ENCODE peak calls at places on chromosomes 3 and 15, in five cellular contexts. One of them, this sample, is unnamed.

GRCh38 chr15:65303687-65304392 is 637 bp upstream of the RNU5B-1 start:
- DNase-seq in tibial artery: peak; percentile 87
- DNase-seq in AG10803: peak; percentile 55
- DNase-seq in HFF-Myc: no peak
- DNase-seq in heart left ventricle: peak; percentile 75
- DNase-seq in this sample: peak; percentile 77

GRCh38 chr15:76159282-76159681 is 99.5 kb downstream of the TMEM266 start:
- DNase-seq in tibial artery: no peak
- DNase-seq in AG10803: no peak
- DNase-seq in HFF-Myc: no peak
- DNase-seq in heart left ventricle: no peak
- DNase-seq in this sample: no peak

GRCh38 chr3:98855811-98856400 is 45.6 kb downstream of the DCBLD2 start:
- DNase-seq in tibial artery: no peak
- DNase-seq in AG10803: peak; percentile 94
- DNase-seq in HFF-Myc: peak; percentile 69
- DNase-seq in heart left ventricle: no peak
- DNase-seq in this sample: peak; percentile 84

GRCh38 chr3:178352300-178353021 is 183.8 kb upstream of the KCNMB2 start:
- DNase-seq in tibial artery: no peak
- DNase-seq in AG10803: peak; percentile 94
- DNase-seq in HFF-Myc: peak; percentile 79
- DNase-seq in heart left ventricle: no peak
- DNase-seq in this sample: peak; percentile 80

GRCh38 chr3:65170357-65171090 is 482.7 kb upstream of the ADAMTS9 start:
- DNase-seq in tibial artery: peak; percentile 99
- DNase-seq in AG10803: peak; percentile 84
- DNase-seq in HFF-Myc: no peak
- DNase-seq in heart left ventricle: peak; percentile 86
- DNase-seq in this sample: peak; percentile 79

GRCh38 chr3:183253364-183253960 is 409 bp downstream of the B3GNT5 start:
- DNase-seq in tibial artery: peak; percentile 84
- DNase-seq in AG10803: peak; percentile 28
- DNase-seq in HFF-Myc: no peak
- DNase-seq in heart left ventricle: peak; percentile 86
- DNase-seq in this sample: peak; percentile 75

GRCh38 chr3:33104803-33105202 is 7.9 kb upstream of the GLB1 start:
- DNase-seq in tibial artery: no peak
- DNase-seq in AG10803: no peak
- DNase-seq in HFF-Myc: no peak
- DNase-seq in heart left ventricle: no peak
- DNase-seq in this sample: no peak

GRCh38 chr15:74460903-74461846 is at the start of gene UBL7:
- DNase-seq in tibial artery: peak; percentile 98
- DNase-seq in AG10803: peak; percentile 94
- DNase-seq in HFF-Myc: peak; percentile 88
- DNase-seq in heart left ventricle: peak; percentile 98
- DNase-seq in this sample: peak; percentile 95

GRCh38 chr15:74808840-74809229 is 3.8 kb upstream of the LMAN1L start:
- DNase-seq in tibial artery: no peak
- DNase-seq in AG10803: no peak
- DNase-seq in HFF-Myc: no peak
- DNase-seq in heart left ventricle: no peak
- DNase-seq in this sample: no peak

GRCh38 chr3:41265823-41266273 is 66.5 kb downstream of the CTNNB1 start:
- DNase-seq in tibial artery: no peak
- DNase-seq in AG10803: peak; percentile 74
- DNase-seq in HFF-Myc: peak; percentile 44
- DNase-seq in heart left ventricle: no peak
- DNase-seq in this sample: peak; percentile 76

GRCh38 chr3:117441851-117442250 is 732.3 kb downstream of the TUSC7 start:
- DNase-seq in tibial artery: no peak
- DNase-seq in AG10803: no peak
- DNase-seq in HFF-Myc: no peak
- DNase-seq in heart left ventricle: no peak
- DNase-seq in this sample: no peak

GRCh38 chr15:25933456-25934158 is 70.5 kb upstream of the ATP10A start:
- DNase-seq in tibial artery: peak; percentile 88
- DNase-seq in AG10803: peak; percentile 87
- DNase-seq in HFF-Myc: peak; percentile 70
- DNase-seq in heart left ventricle: peak; percentile 72
- DNase-seq in this sample: peak; percentile 72

GRCh38 chr3:151538706-151539403 is 78.0 kb upstream of the IGSF10 start:
- DNase-seq in tibial artery: peak; percentile 73
- DNase-seq in AG10803: peak; percentile 65
- DNase-seq in HFF-Myc: peak; percentile 67
- DNase-seq in heart left ventricle: peak; percentile 26
- DNase-seq in this sample: peak; percentile 63

DNA sequence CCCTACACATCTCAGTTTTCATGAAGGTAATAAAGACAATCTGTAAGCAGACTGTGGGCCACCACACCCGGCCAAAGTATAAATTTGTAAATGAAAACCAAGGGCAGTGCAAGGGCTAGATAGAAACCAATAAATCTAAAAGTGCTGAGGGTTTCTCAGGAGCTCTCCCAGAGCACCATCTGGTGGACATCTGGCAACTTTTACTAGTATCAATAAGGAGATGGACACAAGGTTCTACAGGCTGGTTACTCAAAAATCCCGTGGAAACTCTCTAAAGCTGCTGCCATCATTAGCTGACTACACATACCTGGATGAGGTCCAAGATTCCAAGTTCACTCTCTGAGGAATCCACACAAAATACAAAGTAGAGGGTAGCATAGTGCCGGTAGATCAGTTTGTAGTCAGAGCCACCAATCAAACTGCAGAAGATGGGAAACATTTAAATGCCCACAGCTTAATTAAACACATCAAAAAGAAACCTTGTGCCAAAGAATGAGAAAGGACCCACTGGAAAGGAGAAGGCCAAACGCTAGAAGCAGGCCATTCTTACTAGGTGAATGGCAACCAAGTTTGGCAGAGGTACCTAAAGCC is 5.5 kb downstream of the AP3S2 start:
- DNase-seq in tibial artery: no peak
- DNase-seq in AG10803: peak; percentile 93
- DNase-seq in HFF-Myc: peak; percentile 83
- DNase-seq in heart left ventricle: no peak
- DNase-seq in this sample: peak; percentile 94
- TF ChIP-seq CTCF in tibial artery: no peak
- TF ChIP-seq CTCF in AG10803: peak; percentile 73
- TF ChIP-seq CTCF in HFF-Myc: peak; percentile 55
- TF ChIP-seq CTCF in heart left ventricle: no peak
- TF ChIP-seq CTCF in this sample: peak; percentile 38

GRCh38 chr3:127408684-127409420 is 121.0 kb upstream of the PRR20G start:
- DNase-seq in tibial artery: peak; percentile 45
- DNase-seq in AG10803: no peak
- DNase-seq in HFF-Myc: no peak
- DNase-seq in heart left ventricle: no peak
- DNase-seq in this sample: no peak
- H3K4me3 ChIP-seq in tibial artery: no peak overlapping the region
- H3K4me3 ChIP-seq in AG10803: no peak overlapping the region
- H3K4me3 ChIP-seq in HFF-Myc: no peak overlapping the region
- H3K4me3 ChIP-seq in heart left ventricle: no peak overlapping the region
- H3K4me3 ChIP-seq in this sample: no peak overlapping the region

DNA sequence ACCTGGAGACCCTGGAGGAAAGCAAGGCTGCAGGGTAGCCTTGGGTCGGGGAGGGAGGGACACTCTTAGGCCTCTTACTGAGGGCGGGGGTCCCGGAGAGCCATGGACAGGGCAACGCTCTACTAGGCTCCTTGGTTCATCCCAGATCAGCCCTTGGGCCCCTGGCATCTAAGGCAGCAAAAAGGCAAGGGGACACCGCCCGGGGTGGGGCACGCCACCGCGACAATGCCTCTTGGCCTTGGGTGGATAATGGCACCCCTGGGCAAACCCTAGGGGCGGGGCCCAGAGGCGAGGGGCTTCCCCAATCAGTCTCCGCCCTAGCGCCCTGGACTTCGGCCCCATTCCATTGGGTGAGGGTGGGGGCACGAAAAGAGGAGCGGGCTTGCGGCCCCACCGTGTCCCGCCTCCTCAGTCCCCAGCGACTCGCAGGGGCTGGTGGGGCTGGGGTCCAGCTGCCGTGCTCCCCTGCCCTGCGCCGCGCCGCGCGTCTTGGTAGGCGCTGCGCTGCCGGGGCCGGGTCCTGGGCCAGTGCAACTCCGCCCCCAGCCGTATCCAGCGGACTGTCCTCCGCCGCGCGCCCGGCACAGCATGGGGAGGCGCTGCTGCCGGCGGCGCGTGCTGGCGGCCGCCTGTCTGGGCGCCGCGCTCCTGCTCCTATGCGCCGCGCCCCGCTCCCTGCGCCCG is at the start of gene CHST13:
- DNase-seq in tibial artery: peak; percentile 67
- DNase-seq in AG10803: peak; percentile 33
- DNase-seq in HFF-Myc: no peak
- DNase-seq in heart left ventricle: peak; percentile 75
- DNase-seq in this sample: peak; percentile 18
- TF ChIP-seq CTCF in tibial artery: no peak
- TF ChIP-seq CTCF in AG10803: no peak
- TF ChIP-seq CTCF in HFF-Myc: no peak
- TF ChIP-seq CTCF in heart left ventricle: no peak
- TF ChIP-seq CTCF in this sample: no peak

GRCh38 chr3:95048564-95048963 is 985.7 kb downstream of the NSUN3 start:
- DNase-seq in tibial artery: no peak
- DNase-seq in AG10803: no peak
- DNase-seq in HFF-Myc: no peak
- DNase-seq in heart left ventricle: no peak
- DNase-seq in this sample: no peak

GRCh38 chr3:95055288-95055687 is 992.4 kb downstream of the NSUN3 start:
- DNase-seq in tibial artery: no peak
- DNase-seq in AG10803: no peak
- DNase-seq in HFF-Myc: no peak
- DNase-seq in heart left ventricle: no peak
- DNase-seq in this sample: no peak

GRCh38 chr3:95049841-95050240 is 987.0 kb downstream of the NSUN3 start:
- DNase-seq in tibial artery: no peak
- DNase-seq in AG10803: no peak
- DNase-seq in HFF-Myc: no peak
- DNase-seq in heart left ventricle: no peak
- DNase-seq in this sample: no peak
- H3K4me3 ChIP-seq in tibial artery: no peak overlapping the region
- H3K4me3 ChIP-seq in AG10803: no peak overlapping the region
- H3K4me3 ChIP-seq in HFF-Myc: no peak overlapping the region
- H3K4me3 ChIP-seq in heart left ventricle: no peak overlapping the region
- H3K4me3 ChIP-seq in this sample: no peak overlapping the region

DNA sequence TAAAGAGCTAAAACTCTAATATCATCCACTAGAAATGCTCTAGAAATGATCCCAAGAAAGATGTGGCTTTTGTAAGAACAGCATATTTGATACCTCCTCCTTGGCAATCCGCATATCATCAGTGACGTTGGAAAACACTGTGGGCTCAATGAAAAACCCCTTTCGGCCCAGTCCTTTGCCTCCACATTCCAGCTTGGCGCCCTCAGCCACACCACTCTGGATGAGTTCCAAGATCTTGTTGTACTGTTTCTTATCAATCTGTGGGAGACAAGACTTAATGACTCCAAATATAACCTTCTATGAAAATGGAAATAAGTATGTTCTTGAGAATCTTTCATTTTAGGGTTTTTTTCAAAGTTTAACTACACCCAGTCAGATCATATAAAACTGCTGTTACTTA is 103.6 kb downstream of the ALDH1A2 start:
- DNase-seq in tibial artery: no peak
- DNase-seq in AG10803: no peak
- DNase-seq in HFF-Myc: no peak
- DNase-seq in heart left ventricle: no peak
- DNase-seq in this sample: no peak
- TF ChIP-seq CTCF in tibial artery: no peak
- TF ChIP-seq CTCF in AG10803: no peak
- TF ChIP-seq CTCF in HFF-Myc: no peak
- TF ChIP-seq CTCF in heart left ventricle: no peak
- TF ChIP-seq CTCF in this sample: no peak

GRCh38 chr15:43775411-43775965 is 1.3 kb downstream of the ELL3 start:
- DNase-seq in tibial artery: no peak
- DNase-seq in AG10803: peak; percentile 33
- DNase-seq in HFF-Myc: peak; percentile 44
- DNase-seq in heart left ventricle: peak; percentile 31
- DNase-seq in this sample: no peak
- H3K4me3 ChIP-seq in tibial artery: no peak overlapping the region
- H3K4me3 ChIP-seq in AG10803: no peak overlapping the region
- H3K4me3 ChIP-seq in HFF-Myc: no peak overlapping the region
- H3K4me3 ChIP-seq in heart left ventricle: no peak overlapping the region
- H3K4me3 ChIP-seq in this sample: peak overlapping the region; percentile 80

GRCh38 chr15:28123408-28124023 is 24.4 kb upstream of the OCA2 start:
- DNase-seq in tibial artery: peak; percentile 83
- DNase-seq in AG10803: peak; percentile 68
- DNase-seq in HFF-Myc: peak; percentile 46
- DNase-seq in heart left ventricle: peak; percentile 60
- DNase-seq in this sample: peak; percentile 89

GRCh38 chr15:28124841-28125240 is 25.7 kb upstream of the OCA2 start:
- DNase-seq in tibial artery: no peak
- DNase-seq in AG10803: no peak
- DNase-seq in HFF-Myc: no peak
- DNase-seq in heart left ventricle: no peak
- DNase-seq in this sample: no peak

GRCh38 chr15:28128036-28128435 is 28.9 kb upstream of the OCA2 start:
- DNase-seq in tibial artery: no peak
- DNase-seq in AG10803: no peak
- DNase-seq in HFF-Myc: no peak
- DNase-seq in heart left ventricle: peak; percentile 78
- DNase-seq in this sample: no peak

GRCh38 chr15:28127036-28127435 is 27.9 kb upstream of the OCA2 start:
- DNase-seq in tibial artery: no peak
- DNase-seq in AG10803: no peak
- DNase-seq in HFF-Myc: no peak
- DNase-seq in heart left ventricle: no peak
- DNase-seq in this sample: no peak

DNA sequence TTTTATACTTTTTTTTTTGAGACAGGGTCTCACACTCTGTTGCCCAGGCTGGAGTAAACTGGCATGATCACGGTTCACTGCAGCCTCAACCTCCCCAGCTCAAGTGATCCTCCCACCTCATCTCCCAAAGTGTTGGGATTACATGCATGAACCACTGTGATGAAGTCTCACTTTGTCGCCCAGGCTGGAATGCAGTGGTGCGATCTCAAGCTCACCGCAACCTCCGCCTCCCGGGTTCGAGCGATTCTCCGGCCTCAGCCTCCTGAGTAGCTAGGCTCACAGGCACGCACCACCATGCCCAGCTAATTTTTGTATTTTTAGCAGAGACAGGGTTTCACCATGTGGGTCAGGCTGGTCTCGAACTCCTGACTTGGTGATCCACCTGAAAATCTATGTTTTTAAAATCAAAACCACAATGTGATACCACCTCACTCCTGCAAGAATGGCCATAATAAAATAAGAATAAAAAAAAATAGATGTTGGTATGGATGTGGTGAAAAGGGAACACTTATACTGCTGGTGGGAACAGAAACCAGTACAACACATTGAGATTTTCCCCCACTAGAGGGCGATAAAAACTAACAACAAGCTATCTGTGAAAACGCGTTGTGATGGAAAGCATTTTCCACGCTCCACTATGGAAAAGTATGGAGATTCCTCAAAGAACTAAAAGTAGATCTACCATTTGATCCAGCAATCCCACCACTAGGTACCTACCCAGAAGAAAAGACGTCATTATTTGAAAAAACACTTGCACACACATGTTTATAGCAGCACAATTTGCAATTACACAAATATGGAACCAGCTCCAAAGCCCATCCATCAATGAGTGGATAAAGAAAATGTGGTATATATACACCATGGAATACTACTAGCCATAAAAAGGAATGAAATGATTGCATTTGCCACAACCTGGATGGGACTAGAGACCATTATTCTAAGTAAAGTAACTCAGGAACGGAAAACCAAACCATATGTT is 26.8 kb upstream of the OCA2 start:
- DNase-seq in tibial artery: peak; percentile 42
- DNase-seq in AG10803: peak; percentile 57
- DNase-seq in HFF-Myc: peak; percentile 25
- DNase-seq in heart left ventricle: no peak
- DNase-seq in this sample: peak; percentile 80
- TF ChIP-seq CTCF in tibial artery: peak; percentile 54
- TF ChIP-seq CTCF in AG10803: peak; percentile 70
- TF ChIP-seq CTCF in HFF-Myc: peak; percentile 60
- TF ChIP-seq CTCF in heart left ventricle: peak; percentile 57
- TF ChIP-seq CTCF in this sample: peak; percentile 62